ENCODE peak calls at places on chromosomes 7 and 10, in eight cellular contexts. B, L, S, W, V, K, Z and O are unnamed samples.

GRCh38 chr10:33279791-33280190 is 54.7 kb downstream of the NRP1 start:
- DNase-seq in W (no peak), L (no peak), B (no peak), Z (no peak), K (no peak), S (no peak), V (no peak), O (no peak)

GRCh38 chr7:155810607-155811559 is 1.4 kb downstream of the SHH start:
- DNase-seq in Z (no peak), W (no peak), K (no peak), S (no peak), L (peak; percentile 10), V (no peak), B (no peak), O (no peak)

GRCh38 chr10:8921583-8921982 is 867.1 kb downstream of the GATA3 start:
- DNase-seq in B (no peak), K (no peak), Z (no peak), V (no peak), L (no peak), S (no peak), W (no peak), O (no peak)

GRCh38 chr7:46071076-46071475 is 150.0 kb upstream of the IGFBP3 start:
- DNase-seq in V (peak; percentile 7), L (peak; percentile 1), B (no peak), W (no peak), K (no peak), S (peak; percentile 92), Z (no peak), O (no peak)

GRCh38 chr10:34899161-34899560 is 84.1 kb upstream of the PARD3 start:
- DNase-seq in K (no peak), W (no peak), L (no peak), S (no peak), B (no peak), Z (no peak), V (no peak), O (no peak)

GRCh38 chr10:34171957-34172527 is 643.1 kb downstream of the PARD3 start:
- DNase-seq in V (peak; percentile 6), Z (no peak), B (no peak), L (no peak), W (no peak), K (no peak), S (no peak), O (no peak)

GRCh38 chr7:76396039-76396732 is 13.3 kb downstream of the SSC4D start:
- DNase-seq in S (no peak), L (no peak), K (peak; percentile 62), Z (no peak), V (no peak), B (no peak), W (no peak), O (no peak)

GRCh38 chr7:148079206-148079605 is 511.4 kb upstream of the C7orf33 start:
- DNase-seq in L (no peak), B (no peak), K (no peak), Z (no peak), V (no peak), S (no peak), W (no peak), O (no peak)

GRCh38 chr7:64880322-64881297 is 22.5 kb upstream of the ZNF273 start:
- DNase-seq in V (no peak), Z (no peak), B (peak; percentile 9), L (no peak), K (no peak), S (no peak), W (no peak), O (peak; percentile 26)

GRCh38 chr7:19268737-19269136 is 123.5 kb upstream of the FERD3L start:
- DNase-seq in B (no peak), Z (no peak), V (no peak), L (no peak), S (no peak), W (no peak), K (no peak), O (no peak)

GRCh38 chr10:98309366-98310355 is 41.7 kb upstream of the LOXL4 start:
- DNase-seq in K (peak; percentile 81), V (no peak), B (peak; percentile 33), L (peak; percentile 46), W (peak; percentile 46), Z (no peak), S (peak; percentile 72), O (peak; percentile 68)

GRCh38 chr10:130423455-130424305 is 287.5 kb downstream of the GLRX3 start:
- DNase-seq in B (no peak), S (no peak), K (no peak), V (no peak), Z (no peak), L (no peak), W (no peak), O (peak; percentile 32)

GRCh38 chr7:4951903-4952636 is 6.9 kb downstream of the MMD2 start:
- DNase-seq in W (no peak), L (no peak), Z (no peak), B (no peak), V (peak; percentile 39), K (peak; percentile 57), S (no peak), O (no peak)

GRCh38 chr7:2050511-2050866 is 182.3 kb downstream of the MAD1L1 start:
- DNase-seq in Z (no peak), V (no peak), W (no peak), K (no peak), L (no peak), B (no peak), S (no peak), O (no peak)

GRCh38 chr7:95609277-95609971 is 13.1 kb upstream of the PDK4 start:
- DNase-seq in S (peak; percentile 80), V (no peak), Z (no peak), W (no peak), L (peak; percentile 26), K (no peak), B (no peak), O (no peak)

GRCh38 chr7:26329520-26330269 is 38.0 kb downstream of the SNX10 start:
- DNase-seq in Z (no peak), S (no peak), L (no peak), B (no peak), V (peak; percentile 84), K (no peak), W (no peak), O (peak; percentile 68)

GRCh38 chr7:75623390-75624133 is 115.2 kb downstream of the HIP1 start:
- DNase-seq in K (peak; percentile 12), W (no peak), S (peak; percentile 60), B (no peak), V (peak; percentile 10), Z (no peak), L (no peak), O (no peak)

GRCh38 chr7:55156919-55157318 is 138.1 kb downstream of the EGFR start:
- DNase-seq in W (no peak), V (no peak), S (no peak), B (no peak), L (no peak), Z (no peak), K (no peak), O (no peak)

GRCh38 chr10:124562425-124563060 is 100.9 kb downstream of the LHPP start:
- DNase-seq in K (no peak), W (no peak), Z (no peak), L (peak; percentile 69), B (no peak), S (no peak), V (no peak), O (no peak)